ENCODE peak calls at places on chromosomes 6 and 20, in four cellular contexts. P, D, Q and Y are unnamed samples.

GRCh38 chr20:5480824-5481600 is 164.3 kb upstream of the PROKR2 start:
- DNase-seq in P (no peak), Q (no peak), D (no peak), Y (no peak)

GRCh38 chr6:14772188-14772587 is 473.7 kb upstream of the JARID2 start:
- DNase-seq in Q (no peak), P (no peak), D (no peak), Y (no peak)

GRCh38 chr6:168916576-168917207 is 337.0 kb downstream of the THBS2 start:
- DNase-seq in Q (no peak), P (no peak), D (no peak), Y (no peak)

GRCh38 chr20:60255426-60255825 is 297.2 kb downstream of the CDH26 start:
- DNase-seq in D (peak), P (no peak), Q (no peak), Y (no peak)

GRCh38 chr20:2729251-2729713 is 36.7 kb downstream of the EBF4 start:
- DNase-seq in D (peak), Q (no peak), P (no peak), Y (no peak)

GRCh38 chr20:41145821-41146620 is 8.7 kb downstream of the PLCG1 start:
- DNase-seq in Q (no peak), P (no peak), D (no peak), Y (no peak)

GRCh38 chr6:107982511-107982910 is 24.5 kb upstream of the SEC63 start:
- DNase-seq in D (no peak), P (no peak), Q (no peak), Y (no peak)

GRCh38 chr6:36839819-36840379 is 655 bp upstream of the CPNE5 start:
- DNase-seq in Q (peak), P (no peak), D (peak), Y (no peak)

GRCh38 chr6:16324622-16325225 is 86.3 kb downstream of the GMPR start:
- DNase-seq in P (no peak), Q (no peak), D (no peak), Y (no peak)
- TF ChIP-seq NFIC in P (no peak), Q (no peak), D (no peak), Y (no peak)

DNA sequence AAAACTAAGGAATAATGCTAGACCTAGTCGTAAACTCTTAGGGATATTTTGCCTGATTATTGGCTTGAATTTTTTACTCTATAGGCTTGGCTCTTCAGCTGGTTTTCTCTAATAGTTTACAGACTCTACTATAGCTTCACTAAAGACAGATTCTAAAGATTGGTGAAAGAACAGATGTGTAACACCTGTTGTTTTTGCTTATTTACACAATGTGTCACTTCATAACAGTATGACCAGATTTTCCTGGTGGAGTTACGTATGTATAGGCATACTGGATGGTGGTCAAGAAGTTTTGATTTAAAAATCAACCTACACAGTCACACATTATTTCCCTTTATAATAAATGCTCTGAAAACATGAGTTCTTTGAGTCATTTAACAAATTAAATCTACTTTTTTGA is 4.8 kb downstream of the COL19A1 start:
- DNase-seq in D (no peak), P (no peak), Q (no peak), Y (no peak)
- TF ChIP-seq SIN3A in D (no peak), P (no peak), Q (no peak), Y (no peak)

GRCh38 chr20:47576516-47577033 is 74.9 kb downstream of the NCOA3 start:
- DNase-seq in Q (peak), D (peak), P (peak), Y (peak)
- TF ChIP-seq NFIC in Q (no peak), D (no peak), P (peak), Y (no peak)

GRCh38 chr6:74479420-74479819 is 726.4 kb downstream of the COL12A1 start:
- DNase-seq in D (no peak), Q (no peak), P (no peak), Y (no peak)

GRCh38 chr6:74482180-74482579 is 723.7 kb downstream of the COL12A1 start:
- DNase-seq in P (no peak), D (no peak), Q (no peak), Y (no peak)

GRCh38 chr6:74479960-74480359 is 725.9 kb downstream of the COL12A1 start:
- DNase-seq in D (no peak), P (no peak), Q (no peak), Y (no peak)

DNA sequence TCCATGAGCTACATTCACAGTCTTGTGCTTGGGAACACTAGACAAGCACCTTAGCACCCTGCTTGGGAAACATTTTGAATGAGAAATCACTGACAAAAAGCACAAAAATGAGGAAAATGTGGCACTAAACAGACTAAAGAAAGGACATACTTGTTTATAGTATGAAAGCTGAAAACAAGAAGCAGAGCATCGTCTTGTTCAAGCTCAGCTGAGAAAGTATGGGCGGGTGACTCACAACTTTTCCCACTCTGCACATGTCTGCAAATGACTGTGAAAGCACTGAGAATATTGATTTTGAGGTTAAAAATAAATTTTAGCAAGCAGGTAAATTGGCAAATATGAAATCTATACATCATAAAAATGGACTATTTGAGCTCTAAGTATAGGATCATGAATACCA is 725.3 kb downstream of the COL12A1 start:
- DNase-seq in Q (no peak), D (no peak), P (no peak), Y (no peak)
- TF ChIP-seq SIN3A in Q (no peak), D (no peak), P (no peak), Y (no peak)

DNA sequence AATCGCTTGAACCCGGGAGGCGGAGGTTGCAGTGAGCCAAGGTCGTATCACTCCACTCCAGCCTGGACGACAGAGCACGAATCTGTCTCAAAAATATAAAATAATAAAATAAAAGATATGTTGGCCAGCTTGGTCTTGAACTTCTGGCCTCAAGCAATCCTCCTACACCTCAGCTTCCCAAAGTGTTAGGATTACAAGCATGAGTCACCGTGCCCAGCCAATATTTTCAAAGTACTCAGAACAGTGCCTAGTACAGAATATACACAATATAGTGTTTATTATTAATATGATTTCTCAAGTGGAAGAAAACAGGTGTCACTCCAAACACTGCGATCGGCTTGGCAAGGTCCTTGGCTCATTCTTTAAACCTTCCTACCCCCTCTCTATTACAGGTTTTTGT is 3.1 kb downstream of the FAM210B start:
- DNase-seq in D (no peak), P (no peak), Q (no peak), Y (no peak)
- TF ChIP-seq NFIC in D (no peak), P (no peak), Q (no peak), Y (no peak)

GRCh38 chr6:147279423-147279822 is 75.2 kb downstream of the STXBP5 start:
- DNase-seq in P (no peak), Q (no peak), D (no peak), Y (no peak)
- TF ChIP-seq SIN3A in P (no peak), Q (no peak), D (no peak), Y (no peak)